ENCODE peak calls at places on chromosomes 6 and 20, in six cellular contexts. D is Peyer's patch, O is WTC11, A is fibroblast of the aortic adventitia, Y is NCI-H1694, V is anterior cingulate cortex. P is an unnamed sample.

GRCh38 chr6:125779924-125780539 is 10.7 kb upstream of the NCOA7 start:
- DNase-seq in Y (peak; percentile 96), D (peak; percentile 93), V (peak; percentile 66), A (peak; percentile 97), O (peak; percentile 75), P (peak; percentile 86)

GRCh38 chr20:18144541-18145099 is 7.0 kb downstream of the KAT14 start:
- DNase-seq in V (no peak), O (no peak), Y (no peak), D (no peak), A (no peak), P (no peak)

GRCh38 chr6:143283887-143284640 is 166.4 kb downstream of the ADAT2 start:
- DNase-seq in A (peak; percentile 89), Y (no peak), D (no peak), V (no peak), O (no peak), P (no peak)

GRCh38 chr6:84094050-84094435 is 60.5 kb downstream of the MRAP2 start:
- DNase-seq in Y (no peak), A (peak; percentile 86), O (no peak), V (no peak), D (no peak), P (no peak)

GRCh38 chr6:116170358-116171057 is 44.6 kb upstream of the COL10A1 start:
- DNase-seq in V (no peak), D (no peak), Y (no peak), A (no peak), O (no peak), P (no peak)

GRCh38 chr20:56656632-56657031 is 27.5 kb downstream of the TFAP2C start:
- DNase-seq in Y (no peak), D (no peak), A (no peak), V (no peak), O (no peak), P (no peak)

GRCh38 chr20:3766832-3767433 is 620 bp downstream of the ADISSP start:
- DNase-seq in V (no peak), O (no peak), D (no peak), Y (no peak), A (no peak), P (no peak)

GRCh38 chr6:36131517-36132220 is 1.4 kb downstream of the MAPK13 start:
- DNase-seq in Y (no peak), O (no peak), A (peak; percentile 78), D (peak; percentile 77), V (peak; percentile 16), P (peak; percentile 66)

GRCh38 chr20:21705466-21706344 is at the start of gene PAX1:
- DNase-seq in D (no peak), Y (no peak), V (no peak), A (no peak), O (no peak), P (no peak)

GRCh38 chr6:132063738-132064137 is 112.6 kb upstream of the CCN2 start:
- DNase-seq in V (no peak), O (no peak), D (no peak), Y (no peak), A (peak; percentile 91), P (no peak)

GRCh38 chr6:158706369-158706982 is 56.6 kb downstream of the SYTL3 start:
- DNase-seq in A (peak; percentile 57), Y (no peak), O (peak; percentile 54), V (no peak), D (peak; percentile 73), P (no peak)

GRCh38 chr6:731924-732323 is 39.0 kb upstream of the EXOC2 start:
- DNase-seq in A (no peak), D (no peak), O (no peak), Y (no peak), V (no peak), P (no peak)

GRCh38 chr6:95325858-95326257 is 251.5 kb upstream of the MANEA start:
- DNase-seq in Y (no peak), A (no peak), O (no peak), V (no peak), D (no peak), P (no peak)

GRCh38 chr6:20642441-20642840 is 108.2 kb downstream of the CDKAL1 start:
- DNase-seq in O (no peak), V (no peak), D (no peak), A (no peak), Y (no peak), P (no peak)

GRCh38 chr20:16819483-16819882 is 71.3 kb downstream of the OTOR start:
- DNase-seq in D (no peak), V (no peak), A (no peak), Y (no peak), O (no peak), P (no peak)

GRCh38 chr6:94636780-94637385 is 940.5 kb upstream of the MANEA start:
- DNase-seq in V (no peak), O (no peak), A (no peak), D (no peak), Y (no peak), P (no peak)

GRCh38 chr6:4591218-4591617 is 185.0 kb upstream of the CDYL start:
- DNase-seq in O (no peak), A (no peak), Y (no peak), V (no peak), D (no peak), P (no peak)

GRCh38 chr6:149963212-149963461 is 606 bp upstream of the ULBP1 start:
- DNase-seq in O (peak; percentile 45), V (no peak), A (peak; percentile 36), Y (no peak), D (no peak), P (no peak)

GRCh38 chr6:91911945-91912344 is 1325.1 kb upstream of the MAP3K7 start:
- DNase-seq in O (no peak), A (no peak), D (no peak), V (no peak), Y (no peak), P (no peak)

GRCh38 chr6:144185133-144185836 is 35.0 kb downstream of the STX11 start:
- DNase-seq in A (peak; percentile 25), O (no peak), D (no peak), V (no peak), Y (no peak), P (no peak)

GRCh38 chr6:165875946-165876345 is 212.9 kb upstream of the PDE10A start:
- DNase-seq in A (no peak), V (no peak), Y (no peak), D (no peak), O (no peak), P (no peak)

GRCh38 chr6:135236732-135237131 is 55.6 kb downstream of the MYB start:
- DNase-seq in O (no peak), D (no peak), A (no peak), Y (no peak), V (no peak), P (no peak)

GRCh38 chr20:37956099-37956498 is 53.2 kb downstream of the VSTM2L start:
- DNase-seq in O (no peak), Y (peak; percentile 83), D (no peak), V (no peak), A (no peak), P (no peak)

GRCh38 chr6:165664553-165665383 is 1.7 kb upstream of the PDE10A start:
- DNase-seq in A (peak; percentile 29), Y (no peak), V (no peak), O (no peak), D (no peak), P (no peak)

GRCh38 chr6:22732186-22732970 is 163.0 kb downstream of the HDGFL1 start:
- DNase-seq in O (no peak), Y (no peak), A (no peak), V (no peak), D (no peak), P (no peak)

GRCh38 chr20:44693625-44694024 is 21.5 kb upstream of the CCN5 start:
- DNase-seq in O (no peak), V (no peak), Y (no peak), D (no peak), A (no peak), P (no peak)

GRCh38 chr20:33922224-33922623 is 71.5 kb upstream of the RALY start:
- DNase-seq in D (no peak), Y (no peak), A (no peak), O (no peak), V (no peak), P (no peak)

GRCh38 chr6:169167581-169168301 is 85.9 kb downstream of the THBS2 start:
- DNase-seq in A (peak; percentile 99), D (no peak), O (no peak), V (no peak), Y (no peak), P (no peak)

GRCh38 chr6:51479296-51479695 is 608.1 kb downstream of the PKHD1 start:
- DNase-seq in D (no peak), V (no peak), A (no peak), O (no peak), Y (no peak), P (no peak)

GRCh38 chr6:137261393-137262154 is 42.4 kb upstream of the IFNGR1 start:
- DNase-seq in O (no peak), V (no peak), Y (no peak), A (peak; percentile 26), D (no peak), P (no peak)

GRCh38 chr20:46084805-46085792 is 4.7 kb downstream of the NCOA5 start:
- DNase-seq in O (no peak), V (no peak), D (no peak), Y (no peak), A (peak; percentile 63), P (no peak)

GRCh38 chr6:14881399-14881798 is 364.5 kb upstream of the JARID2 start:
- DNase-seq in Y (no peak), D (no peak), A (peak; percentile 85), V (no peak), O (no peak), P (no peak)